ENCODE peak calls at places on chromosomes 6 and 20, in four cellular contexts. P, O, S and C are unnamed samples.

GRCh38 chr20:63737940-63738686 is 1.5 kb upstream of the SLC2A4RG start:
- DNase-seq in S (no peak), O (no peak), P (peak; percentile 43), C (no peak)

GRCh38 chr20:48851579-48851978 is 23.8 kb upstream of the PREX1 start:
- DNase-seq in P (no peak), O (no peak), S (no peak), C (no peak)

GRCh38 chr20:62473717-62474584 is 1.8 kb downstream of the GATA5 start:
- DNase-seq in P (no peak), O (no peak), S (no peak), C (no peak)

GRCh38 chr6:159801935-159802334 is 1.9 kb downstream of the PNLDC1 start:
- DNase-seq in P (no peak), S (no peak), O (no peak), C (no peak)

GRCh38 chr6:30259140-30260035 is 46.2 kb upstream of the TRIM26 start:
- DNase-seq in P (peak; percentile 81), S (peak; percentile 78), O (peak; percentile 73), C (no peak)

GRCh38 chr20:7585126-7585679 is 355.1 kb downstream of the HAO1 start:
- DNase-seq in P (peak; percentile 34), O (peak; percentile 28), S (no peak), C (no peak)

GRCh38 chr6:105688573-105688972 is 285.7 kb upstream of the PREP start:
- DNase-seq in S (no peak), O (no peak), P (no peak), C (no peak)

GRCh38 chr6:89299451-89299850 is 15.6 kb downstream of the GABRR2 start:
- DNase-seq in O (peak; percentile 31), S (peak; percentile 11), P (no peak), C (no peak)

GRCh38 chr20:21557246-21557982 is 43.5 kb upstream of the NKX2-2 start:
- DNase-seq in O (no peak), P (no peak), S (no peak), C (no peak)

GRCh38 chr6:11387702-11388101 is 149.8 kb upstream of the TMEM170B start:
- DNase-seq in O (no peak), P (no peak), S (no peak), C (no peak)

GRCh38 chr6:142715386-142715785 is 229.6 kb downstream of the HIVEP2 start:
- DNase-seq in P (no peak), S (no peak), O (no peak), C (no peak)

GRCh38 chr20:62360854-62361798 is 6.0 kb downstream of the LAMA5 start:
- DNase-seq in S (no peak), O (no peak), P (no peak), C (no peak)

GRCh38 chr6:134466751-134467525 is 149.0 kb upstream of the SGK1 start:
- DNase-seq in O (peak; percentile 66), P (no peak), S (peak; percentile 35), C (no peak)

GRCh38 chr6:112946051-112946450 is 598.9 kb downstream of the RFPL4B start:
- DNase-seq in O (peak; percentile 69), P (peak; percentile 3), S (peak; percentile 71), C (no peak)

GRCh38 chr20:38926934-38927616 is 858 bp downstream of the FAM83D start:
- DNase-seq in O (peak; percentile 59), S (peak; percentile 22), P (no peak), C (no peak)

GRCh38 chr6:551405-551804 is 105.5 kb downstream of the HUS1B start:
- DNase-seq in P (no peak), S (peak; percentile 60), O (peak; percentile 44), C (no peak)

GRCh38 chr6:42402184-42402583 is 49.5 kb downstream of the TRERF1 start:
- DNase-seq in S (peak; percentile 47), P (no peak), O (peak; percentile 48), C (no peak)

GRCh38 chr6:111503660-111504059 is 20.6 kb upstream of the REV3L start:
- DNase-seq in O (no peak), P (no peak), S (peak; percentile 29), C (no peak)

GRCh38 chr6:119454694-119455093 is 105.1 kb upstream of the MAN1A1 start:
- DNase-seq in O (peak; percentile 39), P (no peak), S (no peak), C (no peak)

GRCh38 chr6:130671119-130672104 is 155.8 kb upstream of the SMLR1 start:
- DNase-seq in P (no peak), O (peak; percentile 64), S (no peak), C (no peak)

GRCh38 chr6:38209291-38209865 is 389.9 kb downstream of the ZFAND3 start:
- DNase-seq in S (peak; percentile 70), P (no peak), O (no peak), C (no peak)

GRCh38 chr20:9052136-9052535 is 16.8 kb upstream of the PLCB4 start:
- DNase-seq in O (no peak), P (no peak), S (no peak), C (no peak)

GRCh38 chr20:49894073-49894470 is 21.3 kb downstream of the SPATA2 start:
- DNase-seq in O (no peak), P (no peak), S (no peak), C (no peak)

GRCh38 chr6:144360401-144360800 is 75.3 kb downstream of the UTRN start:
- DNase-seq in S (no peak), P (no peak), O (no peak), C (no peak)